ENCODE peak calls at places on chromosomes 2 and 18, in six cellular contexts. G is adipocyte; E is CD4-positive, CD25-positive, alpha-beta regulatory T cell; Y is heart left ventricle; Q is uterus; U is neural progenitor cell. N is an unnamed sample.

GRCh38 chr18:79394438-79395307 is 1.1 kb upstream of the NFATC1 start:
- DNase-seq in E (peak; percentile 41), Q (peak; percentile 80), Y (peak; percentile 57), U (peak; percentile 68), G (peak; percentile 82), N (peak; percentile 87)

GRCh38 chr2:54073796-54074195 is 41.6 kb upstream of the ACYP2 start:
- DNase-seq in Q (no peak), E (no peak), U (no peak), Y (no peak), G (peak; percentile 10), N (no peak)

GRCh38 chr18:12744103-12744502 is 41.3 kb downstream of the PSMG2 start:
- DNase-seq in U (no peak), Q (no peak), E (no peak), Y (no peak), G (peak; percentile 84), N (no peak)

GRCh38 chr2:37851428-37851827 is 73.7 kb upstream of the RMDN2 start:
- DNase-seq in U (no peak), Q (no peak), Y (no peak), G (no peak), E (no peak), N (no peak)

GRCh38 chr2:97732436-97733340 is 19.3 kb downstream of the ZAP70 start:
- DNase-seq in Y (peak; percentile 24), U (no peak), Q (no peak), E (no peak), G (no peak), N (peak; percentile 53)

GRCh38 chr2:129160879-129161278 is 818.6 kb upstream of the RAB6C start:
- DNase-seq in G (no peak), U (no peak), Y (no peak), Q (no peak), E (no peak), N (no peak)

GRCh38 chr18:11672198-11672597 is 16.9 kb upstream of the GNAL start:
- DNase-seq in Q (no peak), Y (no peak), E (no peak), U (no peak), G (no peak), N (no peak)

GRCh38 chr2:172021955-172022354 is 22.2 kb downstream of the METAP1D start:
- DNase-seq in G (peak; percentile 67), U (peak; percentile 32), Y (no peak), Q (no peak), E (no peak), N (no peak)

GRCh38 chr2:88626171-88627054 is 851 bp downstream of the EIF2AK3 start:
- DNase-seq in Y (peak; percentile 53), U (peak; percentile 69), E (peak; percentile 45), G (peak; percentile 58), Q (peak; percentile 26), N (peak; percentile 76)

GRCh38 chr2:183078163-183078466 is 432 bp upstream of the DUSP19 start:
- DNase-seq in Y (no peak), G (no peak), E (peak; percentile 7), Q (peak; percentile 33), U (no peak), N (no peak)

GRCh38 chr2:71849111-71849510 is 298.6 kb downstream of the CYP26B1 start:
- DNase-seq in E (no peak), Y (no peak), U (no peak), G (no peak), Q (no peak), N (peak; percentile 60)

GRCh38 chr18:65751145-65752085 is 603 bp downstream of the CDH7 start:
- DNase-seq in E (no peak), Q (no peak), Y (no peak), U (peak; percentile 59), G (no peak), N (no peak)

GRCh38 chr2:175366814-175367213 is 185.3 kb upstream of the ATP5MC3 start:
- DNase-seq in E (no peak), G (peak; percentile 75), U (peak; percentile 75), Y (no peak), Q (no peak), N (no peak)

GRCh38 chr2:149561309-149561926 is 26.2 kb downstream of the MMADHC start:
- DNase-seq in G (peak; percentile 80), E (peak; percentile 1), Y (no peak), Q (peak; percentile 17), U (peak; percentile 45), N (no peak)

GRCh38 chr18:67938691-67939090 is 422.2 kb upstream of the DSEL start:
- DNase-seq in G (peak; percentile 59), U (no peak), E (no peak), Y (no peak), Q (no peak), N (no peak)

GRCh38 chr2:43375746-43376522 is 149.5 kb upstream of the ZFP36L2 start:
- DNase-seq in U (no peak), Y (no peak), E (no peak), G (no peak), Q (peak; percentile 50), N (no peak)
- H3K4me1 ChIP-seq in U (peaks cover 30% of the 10 kb centered on the region), Y (peaks cover 10% of the 10 kb centered on the region), E (no peaks in the 10 kb centered on the region), G (peaks cover 13% of the 10 kb centered on the region), Q (no peaks in the 10 kb centered on the region), N (peaks cover 7% of the 10 kb centered on the region)

DNA sequence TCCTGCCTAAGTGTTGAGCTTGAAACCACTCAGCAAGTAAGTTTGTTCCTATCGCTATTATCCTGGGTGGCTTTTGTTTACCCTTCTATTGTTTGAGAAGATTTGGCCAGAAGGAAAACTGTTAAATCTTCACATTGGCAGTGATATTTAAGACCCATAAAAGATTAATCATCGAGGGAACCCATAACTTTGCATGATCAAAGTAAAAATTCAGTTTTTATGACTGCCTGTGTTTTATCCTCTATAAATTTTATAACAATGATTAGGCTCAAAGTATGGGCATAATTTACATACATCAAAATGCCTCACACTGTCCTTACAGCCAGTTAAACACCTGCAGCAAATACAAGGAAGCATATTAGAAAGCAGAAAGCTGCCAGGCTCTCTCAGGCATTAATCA is 289.1 kb downstream of the ICOS start:
- DNase-seq in Q (no peak), G (no peak), Y (no peak), U (no peak), E (no peak), N (no peak)
- H3K36me3 ChIP-seq in Q (no peaks in the 10 kb centered on the region), G (no peaks in the 10 kb centered on the region), Y (no peaks in the 10 kb centered on the region), U (no peaks in the 10 kb centered on the region), E (no peaks in the 10 kb centered on the region), N (no peaks in the 10 kb centered on the region)

GRCh38 chr2:85584857-85585780 is 888 bp downstream of the VAMP5 start:
- DNase-seq in E (no peak), Y (peak; percentile 65), U (no peak), G (peak; percentile 39), Q (peak; percentile 69), N (no peak)
- H3K4me1 ChIP-seq in E (peaks cover 29% of the 10 kb centered on the region), Y (peaks cover 61% of the 10 kb centered on the region), U (no peaks in the 10 kb centered on the region), G (peaks cover 31% of the 10 kb centered on the region), Q (no peaks in the 10 kb centered on the region), N (peaks cover 65% of the 10 kb centered on the region)

GRCh38 chr2:117557626-117558025 is 256.9 kb upstream of the DDX18 start:
- DNase-seq in G (no peak), Y (no peak), E (no peak), U (no peak), Q (no peak), N (no peak)

GRCh38 chr2:117551858-117552257 is 262.6 kb upstream of the DDX18 start:
- DNase-seq in Q (no peak), Y (no peak), U (no peak), E (no peak), G (no peak), N (no peak)

GRCh38 chr2:117555965-117556364 is 258.5 kb upstream of the DDX18 start:
- DNase-seq in Q (no peak), G (no peak), E (no peak), U (no peak), Y (no peak), N (no peak)

GRCh38 chr2:117553448-117553847 is 261.0 kb upstream of the DDX18 start:
- DNase-seq in U (no peak), Q (no peak), E (no peak), G (no peak), Y (no peak), N (no peak)
- H3K36me3 ChIP-seq in U (no peaks in the 10 kb centered on the region), Q (no peaks in the 10 kb centered on the region), E (no peaks in the 10 kb centered on the region), G (no peaks in the 10 kb centered on the region), Y (no peaks in the 10 kb centered on the region), N (no peaks in the 10 kb centered on the region)

N was measured in suprapubic skin.